ENCODE peak calls at places on chromosomes 3 and 15, in six cellular contexts. C, B, O, L, M and Y are unnamed samples.

GRCh38 chr3:30689202-30689641 is 82.8 kb downstream of the TGFBR2 start:
- DNase-seq in O (no peak), M (no peak), B (peak), C (no peak), L (peak), Y (no peak)

GRCh38 chr15:96053039-96054021 is 277.2 kb upstream of the NR2F2 start:
- DNase-seq in B (peak), L (peak), O (peak), M (no peak), C (peak), Y (peak)

GRCh38 chr3:183254816-183255730 is 2.0 kb downstream of the B3GNT5 start:
- DNase-seq in C (no peak), M (no peak), L (peak), B (peak), O (no peak), Y (no peak)

GRCh38 chr3:12991861-12992281 is 81.4 kb downstream of the IQSEC1 start:
- DNase-seq in C (no peak), O (no peak), B (no peak), L (no peak), M (no peak), Y (peak)

GRCh38 chr3:14525685-14526631 is 14.2 kb downstream of the GRIP2 start:
- DNase-seq in M (no peak), O (no peak), L (no peak), B (no peak), C (no peak), Y (peak)

GRCh38 chr3:58952128-58952917 is 97.5 kb downstream of the CFAP20DC start:
- DNase-seq in O (no peak), L (no peak), M (no peak), B (no peak), C (no peak), Y (no peak)

GRCh38 chr3:107432013-107432515 is 54.8 kb downstream of the CCDC54 start:
- DNase-seq in M (no peak), L (peak), B (peak), C (no peak), O (no peak), Y (no peak)

GRCh38 chr15:45650889-45651525 is 16.2 kb downstream of the SQOR start:
- DNase-seq in C (no peak), L (no peak), B (no peak), O (no peak), M (no peak), Y (no peak)

GRCh38 chr3:139111392-139112229 is 66.9 kb upstream of the PRR23C start:
- DNase-seq in O (peak), B (peak), C (peak), M (peak), L (peak), Y (peak)

GRCh38 chr15:31270767-31271166 is 55.9 kb upstream of the KLF13 start:
- DNase-seq in L (no peak), O (peak), B (no peak), C (no peak), M (no peak), Y (peak)

GRCh38 chr3:170701696-170702678 is 116.1 kb upstream of the SLC7A14 start:
- DNase-seq in M (no peak), C (no peak), O (no peak), B (no peak), L (no peak), Y (no peak)

GRCh38 chr3:45199837-45200648 is 26.0 kb downstream of the TMEM158 start:
- DNase-seq in M (no peak), C (no peak), B (no peak), L (peak), O (no peak), Y (peak)

GRCh38 chr3:177483182-177483967 is 286.1 kb upstream of the TBL1XR1 start:
- DNase-seq in L (peak), O (no peak), B (no peak), C (no peak), M (no peak), Y (peak)

GRCh38 chr3:12138044-12138443 is 20.7 kb downstream of the TIMP4 start:
- DNase-seq in L (peak), O (peak), M (no peak), C (peak), B (peak), Y (peak)

GRCh38 chr3:165254812-165255211 is 58.6 kb upstream of the SLITRK3 start:
- DNase-seq in C (no peak), M (no peak), B (no peak), L (peak), O (no peak), Y (no peak)

GRCh38 chr3:42463093-42463492 is 39.4 kb upstream of the VIPR1 start:
- DNase-seq in M (no peak), O (no peak), C (no peak), L (no peak), B (no peak), Y (no peak)

GRCh38 chr3:50304601-50305000 is 1.2 kb upstream of the HYAL1 start:
- DNase-seq in C (no peak), B (no peak), O (no peak), M (no peak), L (no peak), Y (peak)

GRCh38 chr3:142850395-142851023 is 38.4 kb downstream of the PCOLCE2 start:
- DNase-seq in L (peak), B (no peak), O (peak), M (no peak), C (no peak), Y (no peak)

GRCh38 chr3:183490653-183491052 is 62.2 kb upstream of the MCF2L2 start:
- DNase-seq in L (peak), B (peak), C (no peak), M (peak), O (peak), Y (peak)

GRCh38 chr3:56366641-56366984 is 101.7 kb downstream of the ERC2 start:
- DNase-seq in M (no peak), L (no peak), B (no peak), C (no peak), O (no peak), Y (no peak)

GRCh38 chr3:127988770-127989518 is 63.3 kb upstream of the SEC61A1 start:
- DNase-seq in M (no peak), L (no peak), B (no peak), C (no peak), O (peak), Y (no peak)

DNA sequence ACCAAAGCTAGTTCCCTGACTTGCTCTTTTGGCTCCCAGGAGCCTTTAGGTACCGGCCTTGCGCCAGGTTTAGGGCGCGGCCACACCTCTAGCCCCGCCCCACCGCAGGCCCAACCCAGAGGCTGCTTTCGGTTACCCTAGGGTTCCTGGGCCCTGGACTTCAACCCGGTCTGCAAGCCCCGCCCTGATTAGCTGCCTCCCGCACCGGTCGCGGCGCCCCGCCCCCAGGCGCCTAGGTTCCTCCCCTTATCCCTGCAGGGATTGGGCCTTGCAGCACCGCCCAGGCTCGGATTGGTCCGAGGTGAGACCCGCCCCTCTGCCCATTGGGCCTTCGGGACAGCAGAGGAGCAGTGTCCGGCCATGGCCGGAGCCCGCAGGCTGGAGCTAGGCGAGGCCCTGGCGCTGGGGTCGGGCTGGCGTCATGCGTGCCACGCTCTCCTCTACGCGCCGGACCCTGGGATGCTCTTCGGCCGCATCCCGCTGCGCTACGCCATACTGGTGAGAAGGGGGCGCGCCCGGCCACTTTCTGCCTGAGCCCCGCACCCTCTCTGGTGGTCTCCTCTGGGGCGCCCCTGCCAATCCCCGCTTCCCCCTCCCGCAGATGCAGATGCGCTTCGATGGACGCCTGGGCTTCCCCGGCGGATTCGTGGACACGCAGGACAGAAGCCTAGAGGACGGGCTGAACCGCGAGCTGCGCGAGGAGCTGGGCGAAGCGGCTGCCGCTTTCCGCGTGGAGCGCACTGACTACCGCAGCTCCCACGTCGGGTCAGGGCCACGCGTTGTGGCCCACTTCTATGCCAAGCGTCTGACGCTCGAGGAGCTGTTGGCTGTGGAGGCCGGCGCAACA is at the start of gene NUDT16:
- DNase-seq in C (peak), O (peak), M (peak), L (peak), B (peak), Y (peak)
- TF ChIP-seq CTCF in C (no peak), O (no peak), M (no peak), L (peak), B (no peak), Y (no peak)

GRCh38 chr3:32733631-32734229 is 48.7 kb downstream of the CNOT10 start:
- DNase-seq in O (no peak), L (peak), M (no peak), B (no peak), C (no peak), Y (no peak)
- TF ChIP-seq CTCF in O (peak), L (peak), M (peak), B (peak), C (peak), Y (peak)

DNA sequence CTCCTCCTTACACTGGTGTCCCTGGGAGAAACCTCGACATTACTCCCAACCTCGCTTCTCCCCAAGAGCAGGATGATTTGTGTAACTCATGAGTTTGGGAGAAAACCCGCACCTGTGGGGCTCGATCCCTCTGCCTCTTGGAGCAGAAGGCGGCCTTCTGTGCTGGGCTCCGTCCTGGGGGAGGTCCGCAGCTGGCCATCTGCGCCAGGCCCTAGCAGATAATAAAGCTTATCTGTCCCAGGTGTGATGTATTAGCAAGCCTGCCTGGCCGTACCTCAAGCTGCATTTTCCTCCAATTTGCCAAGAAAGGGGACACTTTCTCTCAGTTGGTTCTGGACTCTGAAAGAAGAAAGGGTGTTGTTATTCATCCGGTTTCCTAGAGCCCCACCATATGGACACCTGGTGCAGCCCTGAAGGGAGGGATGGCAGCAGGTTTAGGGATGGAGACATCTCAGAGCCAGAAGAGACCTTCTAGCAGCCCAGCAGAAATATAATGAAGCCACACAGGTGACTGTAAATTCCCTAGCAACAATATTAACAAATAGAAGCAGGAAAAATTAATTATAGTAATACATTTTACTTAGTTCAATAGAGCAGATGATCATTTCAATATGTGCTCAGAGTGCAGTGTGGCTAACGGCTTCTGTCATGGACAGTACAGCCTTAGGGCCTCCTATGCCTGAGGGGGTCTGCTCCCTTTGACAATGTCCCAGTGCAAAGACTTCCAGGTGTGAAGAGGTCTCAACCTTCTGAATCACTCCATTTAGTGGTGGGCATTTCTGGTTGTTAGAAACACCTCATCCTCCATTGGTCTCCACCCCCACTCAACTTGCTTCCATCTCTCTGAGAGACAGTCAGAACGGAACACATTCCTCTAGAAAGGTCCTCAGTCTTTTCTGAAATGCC is 94.8 kb downstream of the CPN2 start:
- DNase-seq in C (no peak), M (no peak), B (no peak), O (no peak), L (no peak), Y (peak)
- TF ChIP-seq CTCF in C (no peak), M (no peak), B (no peak), O (no peak), L (no peak), Y (no peak)

DNA sequence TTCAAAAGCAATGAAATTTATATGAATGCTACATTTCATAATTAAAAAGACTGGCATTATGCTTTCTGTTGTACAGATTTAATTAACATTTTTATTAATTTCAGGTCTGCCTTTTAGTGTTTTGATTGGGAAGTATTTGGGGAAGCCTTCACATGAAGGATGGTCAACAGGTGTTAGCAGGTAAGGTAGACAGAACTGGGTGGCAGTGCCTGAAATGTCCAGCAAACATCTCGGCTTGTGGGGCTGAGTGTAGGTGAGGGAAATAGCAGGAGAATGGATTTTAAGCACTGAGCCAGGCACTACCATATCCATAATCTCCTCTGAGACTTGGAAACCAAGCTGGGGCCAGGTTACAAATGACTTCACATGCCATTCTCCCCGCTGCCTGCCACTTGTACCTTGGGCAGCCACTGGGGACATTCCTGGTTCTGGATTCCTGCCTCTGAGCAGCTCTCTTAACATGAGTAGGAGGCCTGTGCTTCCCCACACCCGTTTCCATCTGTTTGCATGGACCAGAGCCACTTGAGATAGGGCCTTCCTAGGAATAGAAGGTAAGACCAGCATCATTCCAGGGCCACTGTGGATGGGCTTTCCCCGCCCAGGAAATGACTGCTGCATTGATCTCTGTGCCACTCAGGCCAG is 125.9 kb upstream of the HES1 start:
- DNase-seq in C (no peak), L (no peak), B (peak), O (peak), M (no peak), Y (peak)
- TF ChIP-seq CTCF in C (no peak), L (no peak), B (peak), O (no peak), M (no peak), Y (peak)

GRCh38 chr15:36642311-36642710 is 62.9 kb downstream of the CDIN1 start:
- DNase-seq in M (no peak), C (no peak), B (no peak), L (no peak), O (no peak), Y (no peak)

GRCh38 chr15:36644156-36644896 is 64.9 kb downstream of the CDIN1 start:
- DNase-seq in B (no peak), C (no peak), O (no peak), L (no peak), M (no peak), Y (no peak)

GRCh38 chr15:36643551-36643950 is 64.1 kb downstream of the CDIN1 start:
- DNase-seq in M (no peak), C (no peak), B (no peak), O (no peak), L (peak), Y (no peak)

GRCh38 chr15:36645106-36645505 is 65.7 kb downstream of the CDIN1 start:
- DNase-seq in L (no peak), O (no peak), B (no peak), M (no peak), C (no peak), Y (no peak)
- TF ChIP-seq CTCF in L (no peak), O (no peak), B (peak), M (no peak), C (peak), Y (peak)

GRCh38 chr3:53858096-53858741 is 11.9 kb downstream of the IL17RB start:
- DNase-seq in L (no peak), C (no peak), B (no peak), M (no peak), O (no peak), Y (no peak)
- TF ChIP-seq CTCF in L (no peak), C (no peak), B (no peak), M (no peak), O (no peak), Y (peak)

GRCh38 chr15:65962187-65962586 is 92.9 kb downstream of the RAB11A start:
- DNase-seq in B (no peak), C (no peak), M (no peak), O (no peak), L (peak), Y (no peak)
- TF ChIP-seq CTCF in B (no peak), C (no peak), M (no peak), O (peak), L (peak), Y (no peak)